ENCODE peak calls at places on chromosomes 1 and 21, in five cellular contexts. N is activated T-cell treated with anti-CD3 and anti-CD28 coated beads for 24 hours; A is stimulated activated CD4-positive, alpha-beta T cell treated with anti-CD3 and anti-CD28 coated beads, Interleukin-1b, Interleukin-23, amount 100 ng/mL, for 1 hour; Q is activated CD8-positive, alpha-beta T cell treated with anti-CD3 and anti-CD28 coated beads, Interleukin-2, amount 10 ng/mL, durations not matched to agents 7 days and 5 days; V is ovary. E is an unnamed sample.

GRCh38 chr1:29743931-29744330 is 507.6 kb downstream of the PTPRU start:
- DNase-seq in A (no peak), Q (no peak), V (no peak), N (no peak), E (peak)

GRCh38 chr1:234978397-234979291 is 150.0 kb downstream of the TOMM20 start:
- DNase-seq in A (no peak), V (no peak), Q (peak), N (peak), E (peak)

GRCh38 chr1:66919063-66919462 is 5.6 kb downstream of the DNAI4 start:
- DNase-seq in A (no peak), Q (no peak), V (no peak), N (no peak), E (no peak)

GRCh38 chr1:66436378-66437135 is 97.4 kb upstream of the SGIP1 start:
- DNase-seq in N (peak), V (no peak), Q (peak), A (no peak), E (no peak)

GRCh38 chr1:94753171-94753972 is 66.8 kb upstream of the SLC44A3 start:
- DNase-seq in Q (no peak), V (peak), A (no peak), N (no peak), E (peak)

GRCh38 chr1:53111073-53111556 is 31.3 kb downstream of the SLC1A7 start:
- DNase-seq in Q (no peak), A (no peak), N (no peak), V (no peak), E (no peak)

GRCh38 chr1:214316597-214316996 is 35.6 kb downstream of the SMYD2 start:
- DNase-seq in A (no peak), V (no peak), N (no peak), Q (no peak), E (no peak)

GRCh38 chr1:225950905-225951351 is 9.9 kb upstream of the LEFTY2 start:
- DNase-seq in A (no peak), N (no peak), V (no peak), Q (no peak), E (no peak)

GRCh38 chr21:39612233-39613028 is at the start of gene B3GALT5:
- DNase-seq in N (no peak), A (no peak), Q (no peak), V (peak), E (no peak)

GRCh38 chr1:62040973-62041372 is 153.7 kb upstream of the L1TD1 start:
- DNase-seq in N (no peak), Q (no peak), V (no peak), A (no peak), E (no peak)

GRCh38 chr1:25487628-25488027 is 55.8 kb upstream of the LDLRAP1 start:
- DNase-seq in V (no peak), N (no peak), Q (peak), A (no peak), E (no peak)

GRCh38 chr1:21225065-21225464 is 48.4 kb upstream of the EIF4G3 start:
- DNase-seq in N (no peak), V (no peak), Q (no peak), A (no peak), E (no peak)

GRCh38 chr1:46489638-46490602 is at the start of gene DMBX1:
- DNase-seq in A (no peak), N (peak), Q (peak), V (no peak), E (no peak)

GRCh38 chr1:217052196-217052595 is 329.0 kb upstream of the ESRRG start:
- DNase-seq in A (no peak), N (no peak), Q (no peak), V (no peak), E (no peak)

GRCh38 chr1:233613252-233614172 is at the start of gene KCNK1:
- DNase-seq in V (peak), N (no peak), A (no peak), Q (no peak), E (peak)

GRCh38 chr1:233367057-233367759 is 39.7 kb downstream of the MAP3K21 start:
- DNase-seq in A (no peak), V (no peak), N (no peak), Q (no peak), E (no peak)

GRCh38 chr1:31653761-31654160 is 9.1 kb upstream of the PEF1 start:
- DNase-seq in A (no peak), Q (no peak), V (no peak), N (no peak), E (no peak)

GRCh38 chr1:12438349-12438924 is 179.6 kb downstream of the DHRS3 start:
- DNase-seq in A (no peak), Q (peak), N (no peak), V (no peak), E (no peak)

GRCh38 chr1:246640747-246641146 is 74.5 kb downstream of the CNST start:
- DNase-seq in A (no peak), Q (no peak), N (no peak), V (no peak), E (no peak)

GRCh38 chr1:59506952-59507351 is 210.1 kb downstream of the FGGY start:
- DNase-seq in N (no peak), A (no peak), V (no peak), Q (no peak), E (peak)

GRCh38 chr1:18950415-18951026 is 6.0 kb downstream of the IFFO2 start:
- DNase-seq in A (no peak), V (no peak), N (no peak), Q (peak), E (peak)

GRCh38 chr1:226029093-226029496 is 30.0 kb upstream of the SDE2 start:
- DNase-seq in N (no peak), V (no peak), Q (no peak), A (no peak), E (no peak)

GRCh38 chr1:225517221-225517620 is 89.4 kb upstream of the LBR start:
- DNase-seq in Q (no peak), V (no peak), A (no peak), N (no peak), E (no peak)

GRCh38 chr1:79188371-79188770 is 181.8 kb upstream of the ADGRL4 start:
- DNase-seq in N (no peak), V (no peak), A (no peak), Q (no peak), E (no peak)

GRCh38 chr1:209755926-209756607 is at the start of gene TRAF3IP3:
- DNase-seq in A (no peak), N (peak), V (no peak), Q (peak), E (no peak)